ENCODE peak calls at places on chromosomes 5 and 9, in four cellular contexts. E is HCT116, Y is breast epithelium, L is Peyer's patch. V is an unnamed sample.

GRCh38 chr5:74221413-74221812 is 419.1 kb downstream of the ENC1 start:
- DNase-seq in E (no peak), Y (no peak), L (no peak), V (no peak)

GRCh38 chr9:129838707-129839259 is 3.5 kb downstream of the USP20 start:
- DNase-seq in E (no peak), Y (no peak), L (no peak), V (no peak)

GRCh38 chr5:96483878-96484277 is 50.8 kb upstream of the PCSK1 start:
- DNase-seq in E (peak), Y (no peak), L (no peak), V (no peak)

GRCh38 chr9:136997830-136998234 is 1.5 kb upstream of the CLIC3 start:
- DNase-seq in E (no peak), Y (no peak), L (peak), V (no peak)

GRCh38 chr9:35548571-35548970 is 56.5 kb upstream of the TESK1 start:
- DNase-seq in E (no peak), Y (no peak), L (no peak), V (no peak)

GRCh38 chr5:89241186-89241585 is 358.2 kb upstream of the MEF2C start:
- DNase-seq in E (no peak), Y (no peak), L (no peak), V (no peak)

GRCh38 chr5:132674671-132675506 is 1.1 kb downstream of the IL4 start:
- DNase-seq in E (peak), Y (no peak), L (no peak), V (no peak)

GRCh38 chr5:141512390-141513020 is 23.6 kb downstream of the PCDHGC5 start:
- DNase-seq in E (peak), Y (peak), L (peak), V (peak)

GRCh38 chr9:37541465-37541864 is 34.7 kb downstream of the FBXO10 start:
- DNase-seq in E (no peak), Y (no peak), L (no peak), V (no peak)

GRCh38 chr9:82890401-82890800 is 172.5 kb downstream of the RASEF start:
- DNase-seq in E (no peak), Y (no peak), L (no peak), V (no peak)

GRCh38 chr5:42767491-42768105 is 11.0 kb downstream of the CCDC152 start:
- DNase-seq in E (no peak), Y (no peak), L (no peak), V (no peak)

GRCh38 chr9:71681708-71682268 is 86.5 kb downstream of the CEMIP2 start:
- DNase-seq in E (peak), Y (no peak), L (no peak), V (no peak)

GRCh38 chr5:113204525-113205161 is 228.0 kb downstream of the DCP2 start:
- DNase-seq in E (no peak), Y (peak), L (no peak), V (peak)

GRCh38 chr5:3376611-3377010 is 219.0 kb upstream of the IRX1 start:
- DNase-seq in E (no peak), Y (no peak), L (no peak), V (no peak)

GRCh38 chr5:169933624-169934023 is 46.7 kb downstream of the INSYN2B start:
- DNase-seq in E (no peak), Y (no peak), L (no peak), V (no peak)

GRCh38 chr5:94467560-94468504 is 150.6 kb downstream of the KIAA0825 start:
- DNase-seq in E (no peak), Y (no peak), L (no peak), V (no peak)

GRCh38 chr5:172010278-172010677 is 3.8 kb upstream of the FBXW11 start:
- DNase-seq in E (no peak), Y (no peak), L (no peak), V (no peak)

GRCh38 chr9:2459756-2460155 is 161.8 kb upstream of the VLDLR start:
- DNase-seq in E (no peak), Y (no peak), L (no peak), V (no peak)

GRCh38 chr5:50440651-50441478 is at the start of gene EMB:
- DNase-seq in E (peak), Y (peak), L (peak), V (peak)

GRCh38 chr9:15137658-15138356 is 169.2 kb downstream of the TTC39B start:
- DNase-seq in E (no peak), Y (no peak), L (no peak), V (no peak)

GRCh38 chr5:170601608-170602007 is 97.8 kb downstream of the KCNIP1 start:
- DNase-seq in E (no peak), Y (no peak), L (no peak), V (no peak)

GRCh38 chr5:36311967-36312366 is 10.3 kb upstream of the RANBP3L start:
- DNase-seq in E (no peak), Y (no peak), L (no peak), V (no peak)

GRCh38 chr9:78351816-78352215 is 54.9 kb downstream of the PSAT1 start:
- DNase-seq in E (no peak), Y (no peak), L (no peak), V (no peak)

GRCh38 chr5:32419791-32420190 is 24.7 kb downstream of the ZFR start:
- DNase-seq in E (no peak), Y (no peak), L (no peak), V (no peak)

GRCh38 chr5:60652206-60652605 is 47.8 kb downstream of the DEPDC1B start:
- DNase-seq in E (no peak), Y (no peak), L (no peak), V (no peak)

GRCh38 chr5:112634166-112634565 is 103.5 kb upstream of the APC start:
- DNase-seq in E (no peak), Y (no peak), L (no peak), V (no peak)

GRCh38 chr9:37925786-37926736 is 22.1 kb upstream of the SLC25A51 start:
- DNase-seq in E (no peak), Y (no peak), L (no peak), V (no peak)

GRCh38 chr5:96146675-96147074 is 185.0 kb upstream of the ELL2 start:
- DNase-seq in E (peak), Y (no peak), L (no peak), V (no peak)

GRCh38 chr9:84349706-84350105 is 9.1 kb upstream of the SLC28A3 start:
- DNase-seq in E (no peak), Y (no peak), L (no peak), V (no peak)

GRCh38 chr5:105956456-105957177 is 1714.1 kb downstream of the EFNA5 start:
- DNase-seq in E (no peak), Y (no peak), L (no peak), V (no peak)

GRCh38 chr9:95071925-95072324 is 245.6 kb downstream of the FANCC start:
- DNase-seq in E (no peak), Y (no peak), L (no peak), V (no peak)
- H3K27ac ChIP-seq in E (no peak), Y (no peak), L (peak), V (peak)

DNA sequence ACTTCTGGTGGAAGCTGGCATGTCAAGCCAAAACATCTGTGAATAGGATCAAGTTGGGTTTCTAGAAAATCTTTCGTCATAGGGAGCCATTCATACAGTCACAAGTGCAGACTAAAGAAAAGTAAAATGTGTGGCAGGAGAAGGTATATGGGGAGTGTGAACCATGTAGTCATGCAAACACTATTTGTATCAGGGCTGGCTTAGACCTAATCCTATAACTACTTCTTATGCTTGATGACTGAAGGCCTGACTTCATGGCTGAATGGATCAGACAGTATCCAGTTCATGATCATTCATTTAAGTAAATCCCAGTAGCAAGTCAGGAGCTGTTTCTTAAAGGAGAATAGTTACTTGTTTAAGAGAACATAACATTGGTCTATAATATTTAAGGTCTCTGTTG is 63.8 kb upstream of the DAPK1 start:
- DNase-seq in E (no peak), Y (no peak), L (no peak), V (no peak)
- TF ChIP-seq POLR2A in E (no peak), Y (no peak), L (no peak), V (no peak)

GRCh38 chr9:80213613-80214012 is 641.8 kb downstream of the TLE4 start:
- DNase-seq in E (no peak), Y (no peak), L (no peak), V (no peak)
- H3K27ac ChIP-seq in E (no peak), Y (no peak), L (no peak), V (no peak)

GRCh38 chr9:4296217-4296616 is 3.7 kb downstream of the GLIS3 start:
- DNase-seq in E (no peak), Y (no peak), L (no peak), V (no peak)

GRCh38 chr9:4297151-4297794 is 2.6 kb downstream of the GLIS3 start:
- DNase-seq in E (peak), Y (peak), L (peak), V (peak)

GRCh38 chr9:4299006-4299795 is 667 bp downstream of the GLIS3 start:
- DNase-seq in E (no peak), Y (no peak), L (no peak), V (peak)

GRCh38 chr9:4298255-4299005 is 1.4 kb downstream of the GLIS3 start:
- DNase-seq in E (no peak), Y (no peak), L (peak), V (peak)

GRCh38 chr9:4297795-4298254 is 2.0 kb downstream of the GLIS3 start:
- DNase-seq in E (no peak), Y (no peak), L (peak), V (peak)
- TF ChIP-seq POLR2A in E (peak), Y (no peak), L (peak), V (peak)

GRCh38 chr5:151157426-151158286 is at the start of gene ANXA6:
- DNase-seq in E (peak), Y (peak), L (peak), V (peak)
- H3K27ac ChIP-seq in E (peak), Y (peak), L (peak), V (peak)

GRCh38 chr5:1345876-1346626 is 1.2 kb upstream of the CLPTM1L start:
- DNase-seq in E (no peak), Y (no peak), L (no peak), V (no peak)

GRCh38 chr5:1346627-1347440 is 1.9 kb upstream of the CLPTM1L start:
- DNase-seq in E (no peak), Y (no peak), L (no peak), V (no peak)

GRCh38 chr5:1343931-1344901 is 683 bp downstream of the CLPTM1L start:
- DNase-seq in E (no peak), Y (no peak), L (peak), V (no peak)

GRCh38 chr5:1343315-1343751 is 1.6 kb downstream of the CLPTM1L start:
- DNase-seq in E (no peak), Y (no peak), L (no peak), V (no peak)

GRCh38 chr5:1344975-1345838 is at the start of gene CLPTM1L:
- DNase-seq in E (peak), Y (peak), L (peak), V (peak)
- TF ChIP-seq POLR2A in E (peak), Y (no peak), L (peak), V (peak)

V was measured in gastrocnemius medialis.